ENCODE peak calls at places on chromosome 20, in five cellular contexts. M is tibial artery, Z is HepG2, E is choroid plexus epithelial cell, T is hepatocyte. V is an unnamed sample.

GRCh38 chr20:50635676-50636600 is 55.4 kb downstream of the RIPOR3 start:
- DNase-seq in M (peak), T (peak), E (peak), Z (peak), V (no peak)

GRCh38 chr20:53708129-53708968 is 114.7 kb upstream of the ZNF217 start:
- DNase-seq in T (peak), Z (no peak), E (peak), M (no peak), V (no peak)

GRCh38 chr20:8223096-8223870 is 91.2 kb downstream of the PLCB1 start:
- DNase-seq in M (no peak), E (peak), T (no peak), Z (peak), V (no peak)

GRCh38 chr20:62558779-62559178 is 83.0 kb upstream of the GATA5 start:
- DNase-seq in E (no peak), Z (no peak), M (no peak), T (no peak), V (no peak)

GRCh38 chr20:64256282-64256947 is 867 bp downstream of the PCMTD2 start:
- DNase-seq in Z (no peak), E (no peak), T (no peak), M (no peak), V (no peak)

GRCh38 chr20:32064667-32065066 is 12.6 kb downstream of the HCK start:
- DNase-seq in T (no peak), Z (no peak), E (no peak), M (no peak), V (no peak)

GRCh38 chr20:62861732-62862336 is at the start of gene TCFL5:
- DNase-seq in M (peak), T (peak), Z (peak), E (peak), V (peak)

GRCh38 chr20:61949363-61949713 is 116.3 kb downstream of the TAF4 start:
- DNase-seq in T (no peak), Z (no peak), E (no peak), M (peak), V (no peak)

GRCh38 chr20:25750765-25751696 is 54.4 kb upstream of the ZNF337 start:
- DNase-seq in E (peak), T (no peak), M (no peak), Z (peak), V (no peak)

GRCh38 chr20:11726021-11726420 is 191.7 kb upstream of the BTBD3 start:
- DNase-seq in E (peak), T (no peak), M (no peak), Z (no peak), V (no peak)

GRCh38 chr20:57582432-57583288 is 21.8 kb downstream of the PCK1 start:
- DNase-seq in E (peak), M (peak), Z (peak), T (peak), V (no peak)

GRCh38 chr20:14928083-14928482 is 590.7 kb upstream of the FLRT3 start:
- DNase-seq in E (peak), M (no peak), T (peak), Z (no peak), V (no peak)

GRCh38 chr20:32918751-32919150 is 60.0 kb downstream of the EFCAB8 start:
- DNase-seq in Z (no peak), T (no peak), M (no peak), E (no peak), V (no peak)

GRCh38 chr20:17612287-17612974 is 42.6 kb downstream of the DSTN start:
- DNase-seq in E (peak), M (peak), T (no peak), Z (peak), V (no peak)

GRCh38 chr20:56616704-56617103 is 12.4 kb upstream of the TFAP2C start:
- DNase-seq in Z (no peak), T (no peak), M (peak), E (no peak), V (no peak)

GRCh38 chr20:47304287-47304686 is 52.2 kb downstream of the ZMYND8 start:
- DNase-seq in M (peak), E (peak), T (peak), Z (no peak), V (peak)

GRCh38 chr20:47370850-47371782 is 14.6 kb upstream of the ZMYND8 start:
- DNase-seq in Z (peak), M (no peak), E (no peak), T (no peak), V (no peak)

GRCh38 chr20:50717974-50718761 is 13.2 kb upstream of the PARD6B start:
- DNase-seq in E (peak), Z (no peak), M (peak), T (no peak), V (no peak)

GRCh38 chr20:18058661-18059467 is 1.1 kb upstream of the OVOL2 start:
- DNase-seq in E (no peak), Z (no peak), M (no peak), T (peak), V (no peak)

GRCh38 chr20:3973705-3974104 is 41.7 kb downstream of the RNF24 start:
- DNase-seq in M (no peak), Z (no peak), E (no peak), T (no peak), V (peak)

GRCh38 chr20:29878281-29878741 is 1379.2 kb upstream of the DEFB115 start:
- DNase-seq in Z (peak), E (peak), M (no peak), T (no peak), V (peak)

GRCh38 chr20:60962367-60963045 is 289.6 kb upstream of the CDH4 start:
- DNase-seq in M (no peak), E (no peak), T (no peak), Z (no peak), V (no peak)

GRCh38 chr20:62946918-62947317 is 5.6 kb upstream of the SLC17A9 start:
- DNase-seq in E (no peak), M (no peak), Z (no peak), T (no peak), V (no peak)

GRCh38 chr20:23096986-23097520 is 10.9 kb upstream of the CD93 start:
- DNase-seq in E (no peak), Z (no peak), T (no peak), M (no peak), V (no peak)

GRCh38 chr20:38728911-38729642 is 4.8 kb downstream of the SLC32A1 start:
- DNase-seq in T (no peak), M (no peak), Z (no peak), E (no peak), V (no peak)

GRCh38 chr20:34637245-34638185 is 39.4 kb downstream of the PIGU start:
- DNase-seq in E (peak), M (no peak), Z (peak), T (no peak), V (no peak)

GRCh38 chr20:22805219-22805618 is 220.8 kb upstream of the FOXA2 start:
- DNase-seq in M (no peak), Z (peak), T (peak), E (peak), V (no peak)

GRCh38 chr20:46230811-46231282 is 77.5 kb downstream of the CDH22 start:
- DNase-seq in T (peak), Z (peak), E (peak), M (no peak), V (peak)

GRCh38 chr20:49711331-49711987 is 2.2 kb downstream of the B4GALT5 start:
- DNase-seq in E (no peak), T (no peak), Z (no peak), M (no peak), V (no peak)

GRCh38 chr20:23205221-23205620 is 119.1 kb upstream of the CD93 start:
- DNase-seq in Z (no peak), E (no peak), T (no peak), M (no peak), V (peak)

GRCh38 chr20:10505320-10506226 is 70.5 kb downstream of the SLX4IP start:
- DNase-seq in T (peak), M (peak), Z (no peak), E (peak), V (peak)

GRCh38 chr20:10501377-10501776 is 66.3 kb downstream of the SLX4IP start:
- DNase-seq in T (no peak), M (no peak), E (no peak), Z (no peak), V (no peak)

GRCh38 chr20:10504893-10505292 is 69.8 kb downstream of the SLX4IP start:
- DNase-seq in T (peak), E (peak), M (no peak), Z (no peak), V (no peak)

GRCh38 chr20:10498196-10498595 is 63.1 kb downstream of the SLX4IP start:
- DNase-seq in M (no peak), T (no peak), Z (no peak), E (no peak), V (no peak)

GRCh38 chr20:10502098-10502526 is 67.0 kb downstream of the SLX4IP start:
- DNase-seq in T (no peak), M (no peak), Z (no peak), E (no peak), V (no peak)
- H3K4me3 ChIP-seq in T (no peak), M (no peak), Z (no peak), E (no peak), V (no peak)

GRCh38 chr20:24705486-24705885 is 236.1 kb downstream of the SYNDIG1 start:
- DNase-seq in Z (no peak), E (no peak), M (no peak), T (no peak), V (no peak)
- TF ChIP-seq CTCF in Z (peak), E (no peak), M (no peak), T (no peak), V (peak)

GRCh38 chr20:36646678-36647077 is 682 bp upstream of the SLA2 start:
- DNase-seq in M (no peak), T (no peak), Z (no peak), E (no peak), V (no peak)

GRCh38 chr20:36647194-36648121 is 1.5 kb upstream of the SLA2 start:
- DNase-seq in E (no peak), Z (peak), T (no peak), M (no peak), V (no peak)

GRCh38 chr20:36644713-36645109 is 1.3 kb downstream of the SLA2 start:
- DNase-seq in Z (no peak), E (no peak), T (no peak), M (no peak), V (no peak)

GRCh38 chr20:36645353-36645752 is 643 bp downstream of the SLA2 start:
- DNase-seq in M (no peak), Z (no peak), T (no peak), E (no peak), V (no peak)

GRCh38 chr20:36645998-36646397 is at the start of gene SLA2:
- DNase-seq in M (no peak), Z (no peak), E (no peak), T (no peak), V (no peak)
- H3K4me3 ChIP-seq in M (no peak), Z (no peak), E (no peak), T (no peak), V (no peak)

GRCh38 chr20:44470327-44470726 is 5.3 kb upstream of the TTPAL start:
- DNase-seq in E (no peak), T (no peak), M (no peak), Z (no peak), V (no peak)

GRCh38 chr20:44468044-44468782 is 7.5 kb upstream of the TTPAL start:
- DNase-seq in T (no peak), M (no peak), Z (no peak), E (no peak), V (no peak)

GRCh38 chr20:44475372-44475693 is 341 bp upstream of the TTPAL start:
- DNase-seq in E (no peak), Z (no peak), M (no peak), T (no peak), V (no peak)

GRCh38 chr20:44467289-44467883 is 8.3 kb upstream of the TTPAL start:
- DNase-seq in T (peak), E (peak), M (peak), Z (peak), V (no peak)

GRCh38 chr20:44471481-44471882 is 4.2 kb upstream of the TTPAL start:
- DNase-seq in E (peak), Z (peak), T (peak), M (no peak), V (peak)
- TF ChIP-seq CTCF in E (peak), Z (peak), T (peak), M (peak), V (peak)

GRCh38 chr20:5751856-5752255 is 1.7 kb downstream of the SHLD1 start:
- DNase-seq in M (no peak), E (no peak), T (peak), Z (no peak), V (no peak)
- H3K4me3 ChIP-seq in M (no peak), E (no peak), T (no peak), Z (no peak), V (no peak)

GRCh38 chr20:41249781-41250281 is 67.7 kb downstream of the ZHX3 start:
- DNase-seq in E (peak), Z (peak), M (no peak), T (peak), V (no peak)
- TF ChIP-seq CTCF in E (peak), Z (peak), M (peak), T (peak), V (no peak)

V was measured in LNCaP clone FGC.